ENCODE peak calls at places on chromosome 10, in eight cellular contexts. T is stromal cell of bone marrow, N is body of pancreas, P is NCI-H1436, C is skeletal muscle cell, K is HuH-7.5, V is gastrocnemius medialis, H is cerebellar cortex. Z is an unnamed sample.
A peak's percentile ranks its signal among the peaks of the same experiment; 100 is the strongest.

GRCh38 chr10:28690545-28690944 is 13.2 kb downstream of the BAMBI start:
- DNase-seq in T (no peak), N (no peak), P (no peak), C (no peak), K (no peak), V (no peak), H (no peak), Z (no peak)

GRCh38 chr10:121596668-121597503 is 1.4 kb downstream of the FGFR2 start:
- DNase-seq in T (peak; percentile 28), N (peak; percentile 38), P (no peak), C (no peak), K (no peak), V (no peak), H (no peak), Z (no peak)

GRCh38 chr10:110076559-110077318 is 69.0 kb downstream of the ADD3 start:
- DNase-seq in T (peak; percentile 89), N (peak; percentile 60), P (no peak), C (peak; percentile 89), K (peak; percentile 12), V (peak; percentile 50), H (no peak), Z (peak; percentile 38)

GRCh38 chr10:24866615-24867583 is 85.5 kb downstream of the PRTFDC1 start:
- DNase-seq in T (peak; percentile 61), N (peak; percentile 20), P (peak; percentile 56), C (peak; percentile 50), K (no peak), V (no peak), H (peak; percentile 12), Z (peak; percentile 32)

GRCh38 chr10:58846856-58847255 is 329.6 kb upstream of the PHYHIPL start:
- DNase-seq in T (no peak), N (no peak), P (no peak), C (no peak), K (no peak), V (no peak), H (peak; percentile 64), Z (no peak)

GRCh38 chr10:37379991-37380390 is 254.6 kb downstream of the ANKRD30A start:
- DNase-seq in T (peak; percentile 59), N (no peak), P (no peak), C (no peak), K (no peak), V (no peak), H (no peak), Z (no peak)

GRCh38 chr10:49163741-49164140 is 24.4 kb downstream of the TMEM273 start:
- DNase-seq in T (peak; percentile 85), N (no peak), P (no peak), C (peak; percentile 47), K (no peak), V (no peak), H (no peak), Z (no peak)

GRCh38 chr10:26157734-26158133 is 58.8 kb upstream of the GAD2 start:
- DNase-seq in T (no peak), N (no peak), P (no peak), C (no peak), K (no peak), V (no peak), H (no peak), Z (peak; percentile 12)

GRCh38 chr10:13241613-13242012 is 7.4 kb upstream of the UCMA start:
- DNase-seq in T (no peak), N (no peak), P (no peak), C (no peak), K (no peak), V (no peak), H (no peak), Z (no peak)

GRCh38 chr10:125117941-125118630 is 42.3 kb downstream of the CTBP2 start:
- DNase-seq in T (peak; percentile 69), N (peak; percentile 89), P (no peak), C (no peak), K (no peak), V (no peak), H (no peak), Z (no peak)

GRCh38 chr10:100519321-100520051 is at the start of gene SEC31B:
- DNase-seq in T (no peak), N (peak; percentile 34), P (no peak), C (no peak), K (peak; percentile 78), V (peak; percentile 44), H (peak; percentile 54), Z (no peak)

GRCh38 chr10:6349846-6350245 is 147.1 kb downstream of the PFKFB3 start:
- DNase-seq in T (no peak), N (no peak), P (no peak), C (no peak), K (no peak), V (no peak), H (no peak), Z (no peak)

Z was measured in DND-41.